ENCODE peak calls at places on chromosomes 2 and 18, in six cellular contexts. U is right atrium auricular region; Z is EH; R is activated CD8-positive, alpha-beta memory T cell treated with anti-CD3 and anti-CD28 coated beads for 4 hours; I is stimulated activated CD4-positive, alpha-beta T cell treated with anti-CD3 and anti-CD28 coated beads, Interleukin-4, amount 100 ng/mL, for 24 hours; A is type B pancreatic cell. B is an unnamed sample.

GRCh38 chr2:220202066-220202465 is 574.6 kb downstream of the SLC4A3 start:
- DNase-seq in U (no peak), Z (no peak), R (no peak), I (no peak), A (no peak), B (no peak)

GRCh38 chr18:30454920-30455319 is 587.6 kb downstream of the DSC3 start:
- DNase-seq in U (no peak), Z (no peak), R (no peak), I (no peak), A (no peak), B (no peak)

GRCh38 chr18:49597152-49597551 is 35.3 kb downstream of the LIPG start:
- DNase-seq in U (no peak), Z (no peak), R (no peak), I (no peak), A (no peak), B (no peak)

GRCh38 chr2:133959066-133959465 is 294.8 kb upstream of the MGAT5 start:
- DNase-seq in U (no peak), Z (no peak), R (no peak), I (no peak), A (no peak), B (no peak)

GRCh38 chr2:85706604-85707296 is 12.6 kb downstream of the GNLY start:
- DNase-seq in U (peak), Z (no peak), R (no peak), I (no peak), A (no peak), B (no peak)

GRCh38 chr2:240163844-240164574 is 23.6 kb upstream of the OTOS start:
- DNase-seq in U (no peak), Z (no peak), R (no peak), I (no peak), A (no peak), B (no peak)

GRCh38 chr2:180677928-180678327 is 302.5 kb upstream of the UBE2E3 start:
- DNase-seq in U (no peak), Z (no peak), R (no peak), I (no peak), A (no peak), B (no peak)

GRCh38 chr2:172084484-172084733 is 898 bp upstream of the DLX1 start:
- DNase-seq in U (no peak), Z (no peak), R (no peak), I (no peak), A (no peak), B (no peak)

GRCh38 chr18:67600181-67600631 is 83.7 kb upstream of the DSEL start:
- DNase-seq in U (no peak), Z (peak), R (no peak), I (no peak), A (no peak), B (no peak)

GRCh38 chr2:37344453-37345361 is at the start of gene QPCT:
- DNase-seq in U (no peak), Z (peak), R (peak), I (peak), A (no peak), B (no peak)

GRCh38 chr2:231688616-231689508 is 19.5 kb upstream of the PTMA start:
- DNase-seq in U (no peak), Z (no peak), R (no peak), I (no peak), A (no peak), B (no peak)

GRCh38 chr2:174191342-174191886 is 56.9 kb downstream of the OLA1 start:
- DNase-seq in U (no peak), Z (no peak), R (no peak), I (no peak), A (no peak), B (no peak)

GRCh38 chr2:102340778-102341177 is 14.8 kb upstream of the IL18R1 start:
- DNase-seq in U (no peak), Z (no peak), R (no peak), I (no peak), A (no peak), B (no peak)

GRCh38 chr2:218026676-218027425 is 24.1 kb upstream of the TNS1 start:
- DNase-seq in U (peak), Z (no peak), R (no peak), I (no peak), A (peak), B (peak)

GRCh38 chr18:34965511-34965910 is 75.7 kb upstream of the MAPRE2 start:
- DNase-seq in U (no peak), Z (no peak), R (no peak), I (no peak), A (no peak), B (no peak)